ENCODE peak calls at places on chromosome 13, in seven cellular contexts. One of them, this sample, is unnamed.

GRCh38 chr13:46126552-46127171 is 21.8 kb upstream of the CPB2 start:
- DNase-seq in AG09309: peak; percentile 20
- DNase-seq in cardiac fibroblast: peak; percentile 83
- DNase-seq in AG10803: peak; percentile 65
- DNase-seq in transverse colon: peak; percentile 45
- DNase-seq in heart right ventricle: peak; percentile 58
- DNase-seq in neural progenitor cell: peak; percentile 84
- DNase-seq in this sample: peak; percentile 42

GRCh38 chr13:42654212-42654611 is 80.3 kb downstream of the TNFSF11 start:
- DNase-seq in AG10803: no peak
- DNase-seq in heart right ventricle: no peak
- DNase-seq in cardiac fibroblast: no peak
- DNase-seq in AG09309: no peak
- DNase-seq in transverse colon: no peak
- DNase-seq in neural progenitor cell: no peak
- DNase-seq in this sample: no peak

GRCh38 chr13:102724923-102725322 is 30.1 kb upstream of the METTL21C start:
- DNase-seq in cardiac fibroblast: peak; percentile 75
- DNase-seq in neural progenitor cell: no peak
- DNase-seq in AG09309: peak; percentile 54
- DNase-seq in AG10803: peak; percentile 83
- DNase-seq in transverse colon: no peak
- DNase-seq in heart right ventricle: no peak
- DNase-seq in this sample: peak; percentile 72

GRCh38 chr13:41500501-41500900 is 43.2 kb downstream of the RGCC start:
- DNase-seq in heart right ventricle: no peak
- DNase-seq in AG09309: no peak
- DNase-seq in cardiac fibroblast: no peak
- DNase-seq in AG10803: peak; percentile 15
- DNase-seq in transverse colon: peak; percentile 42
- DNase-seq in neural progenitor cell: no peak
- DNase-seq in this sample: no peak

GRCh38 chr13:59447846-59448620 is 715.7 kb downstream of the DIAPH3 start:
- DNase-seq in transverse colon: no peak
- DNase-seq in cardiac fibroblast: peak; percentile 41
- DNase-seq in neural progenitor cell: peak; percentile 39
- DNase-seq in AG09309: no peak
- DNase-seq in heart right ventricle: no peak
- DNase-seq in AG10803: peak; percentile 71
- DNase-seq in this sample: no peak

GRCh38 chr13:51222510-51223283 is 499 bp downstream of the FAM124A start:
- DNase-seq in neural progenitor cell: peak; percentile 69
- DNase-seq in transverse colon: no peak
- DNase-seq in cardiac fibroblast: no peak
- DNase-seq in AG10803: no peak
- DNase-seq in AG09309: no peak
- DNase-seq in heart right ventricle: no peak
- DNase-seq in this sample: no peak

GRCh38 chr13:25067054-25067453 is 28.9 kb upstream of the PABPC3 start:
- DNase-seq in neural progenitor cell: peak; percentile 23
- DNase-seq in transverse colon: no peak
- DNase-seq in AG09309: no peak
- DNase-seq in AG10803: no peak
- DNase-seq in heart right ventricle: no peak
- DNase-seq in cardiac fibroblast: no peak
- DNase-seq in this sample: no peak

GRCh38 chr13:97224544-97225324 is 2.6 kb downstream of the MBNL2 start:
- DNase-seq in AG10803: peak; percentile 68
- DNase-seq in neural progenitor cell: no peak
- DNase-seq in transverse colon: peak; percentile 70
- DNase-seq in AG09309: no peak
- DNase-seq in cardiac fibroblast: peak; percentile 79
- DNase-seq in heart right ventricle: no peak
- DNase-seq in this sample: no peak

GRCh38 chr13:95629071-95629470 is 15.4 kb downstream of the DZIP1 start:
- DNase-seq in neural progenitor cell: no peak
- DNase-seq in heart right ventricle: no peak
- DNase-seq in transverse colon: no peak
- DNase-seq in AG09309: no peak
- DNase-seq in AG10803: no peak
- DNase-seq in cardiac fibroblast: no peak
- DNase-seq in this sample: no peak
- H3K4me3 ChIP-seq in neural progenitor cell: no peak overlapping the region
- H3K4me3 ChIP-seq in heart right ventricle: no peak overlapping the region
- H3K4me3 ChIP-seq in transverse colon: no peak overlapping the region
- H3K4me3 ChIP-seq in AG09309: no peak overlapping the region
- H3K4me3 ChIP-seq in AG10803: no peak overlapping the region
- H3K4me3 ChIP-seq in cardiac fibroblast: no peak overlapping the region
- H3K4me3 ChIP-seq in this sample: no peak overlapping the region

DNA sequence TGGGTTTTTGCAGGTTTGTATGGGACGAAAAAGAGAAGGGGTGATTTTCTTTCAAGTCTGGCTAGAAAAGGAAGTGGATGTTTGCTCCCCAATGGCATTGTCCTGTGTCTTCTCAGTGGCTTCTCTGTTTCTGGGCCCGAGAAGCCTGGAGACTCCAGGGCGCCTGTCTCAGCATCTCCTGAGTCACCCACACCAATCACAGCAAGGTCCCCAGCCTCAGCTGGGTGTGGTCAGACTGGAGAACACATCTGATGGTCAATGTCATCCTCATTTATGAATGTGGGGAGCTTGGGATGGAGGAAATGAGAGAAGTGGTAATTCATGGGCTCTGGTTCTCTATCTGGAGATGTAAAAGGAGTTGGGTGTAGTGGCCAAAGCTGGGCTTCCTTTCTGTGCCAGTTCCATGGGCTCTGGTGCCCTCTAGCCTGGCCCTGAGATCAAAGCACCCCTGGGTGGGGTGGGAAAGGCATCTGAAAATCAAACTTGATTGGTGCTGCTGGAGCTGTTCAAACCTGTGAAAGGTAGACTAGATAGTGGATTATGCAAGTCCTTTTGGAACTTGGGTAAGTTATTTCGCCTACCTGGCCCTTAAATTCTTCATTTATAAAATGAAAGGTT is 13.4 kb downstream of the RASL11A start:
- DNase-seq in heart right ventricle: no peak
- DNase-seq in cardiac fibroblast: peak; percentile 49
- DNase-seq in AG09309: no peak
- DNase-seq in neural progenitor cell: no peak
- DNase-seq in AG10803: peak; percentile 20
- DNase-seq in transverse colon: peak; percentile 21
- DNase-seq in this sample: peak; percentile 79
- TF ChIP-seq CTCF in heart right ventricle: peak; percentile 52
- TF ChIP-seq CTCF in cardiac fibroblast: peak; percentile 38
- TF ChIP-seq CTCF in AG09309: peak; percentile 58
- TF ChIP-seq CTCF in neural progenitor cell: peak; percentile 14
- TF ChIP-seq CTCF in AG10803: peak; percentile 53
- TF ChIP-seq CTCF in transverse colon: peak; percentile 19
- TF ChIP-seq CTCF in this sample: peak; percentile 40

GRCh38 chr13:43760257-43760656 is 26.5 kb downstream of the ENOX1 start:
- DNase-seq in neural progenitor cell: no peak
- DNase-seq in AG09309: no peak
- DNase-seq in transverse colon: no peak
- DNase-seq in heart right ventricle: no peak
- DNase-seq in AG10803: no peak
- DNase-seq in cardiac fibroblast: no peak
- DNase-seq in this sample: no peak
- H3K4me3 ChIP-seq in neural progenitor cell: no peak overlapping the region
- H3K4me3 ChIP-seq in AG09309: no peak overlapping the region
- H3K4me3 ChIP-seq in transverse colon: no peak overlapping the region
- H3K4me3 ChIP-seq in heart right ventricle: no peak overlapping the region
- H3K4me3 ChIP-seq in AG10803: no peak overlapping the region
- H3K4me3 ChIP-seq in cardiac fibroblast: no peak overlapping the region
- H3K4me3 ChIP-seq in this sample: no peak overlapping the region

GRCh38 chr13:110616103-110617101 is 1.1 kb downstream of the NAXD start:
- DNase-seq in neural progenitor cell: peak; percentile 56
- DNase-seq in AG10803: peak; percentile 62
- DNase-seq in heart right ventricle: no peak
- DNase-seq in transverse colon: peak; percentile 52
- DNase-seq in cardiac fibroblast: peak; percentile 55
- DNase-seq in AG09309: no peak
- DNase-seq in this sample: peak; percentile 82
- TF ChIP-seq CTCF in neural progenitor cell: peak; percentile 9
- TF ChIP-seq CTCF in AG10803: peak; percentile 30
- TF ChIP-seq CTCF in heart right ventricle: no peak
- TF ChIP-seq CTCF in transverse colon: no peak
- TF ChIP-seq CTCF in cardiac fibroblast: no peak
- TF ChIP-seq CTCF in AG09309: no peak
- TF ChIP-seq CTCF in this sample: no peak

DNA sequence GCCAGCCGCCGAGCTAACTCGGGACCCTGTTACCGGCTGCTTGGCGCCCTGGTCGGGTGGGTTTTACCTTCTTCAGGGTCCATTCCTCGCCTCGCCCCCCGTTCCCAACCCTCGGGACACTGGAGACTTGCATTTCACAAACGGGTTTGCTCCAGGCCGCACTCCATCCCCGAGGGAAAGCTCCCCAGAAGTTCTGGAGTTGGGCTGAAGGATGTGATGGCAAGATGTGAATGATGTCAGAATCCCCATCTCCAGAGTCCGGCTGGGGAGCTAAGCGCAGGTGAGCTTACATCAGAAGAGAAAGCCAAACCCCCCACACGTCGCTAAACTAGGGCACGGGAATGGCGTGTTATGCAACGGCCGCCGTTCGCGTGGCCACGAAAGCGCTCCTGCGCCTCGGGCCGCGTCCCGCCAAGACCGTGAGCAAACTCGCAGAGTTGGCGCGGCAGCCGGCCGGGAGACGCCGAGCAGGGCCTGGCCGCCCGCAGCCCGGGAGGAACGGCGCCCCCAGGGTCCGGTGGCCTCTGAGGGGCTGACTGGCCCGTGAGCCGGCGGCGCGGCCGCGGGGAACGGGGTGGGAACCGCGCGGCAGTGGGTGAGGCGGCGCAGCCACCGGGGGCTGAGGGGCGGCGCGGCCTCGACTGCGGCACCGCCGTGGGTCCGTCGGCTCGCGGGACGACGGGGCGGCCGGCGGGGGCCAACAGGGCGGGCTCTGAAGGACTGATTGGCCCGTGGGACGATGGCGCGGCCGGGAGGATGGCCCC is 1.1 kb downstream of the LATS2 start:
- DNase-seq in transverse colon: peak; percentile 25
- DNase-seq in cardiac fibroblast: peak; percentile 60
- DNase-seq in AG09309: no peak
- DNase-seq in heart right ventricle: peak; percentile 59
- DNase-seq in AG10803: peak; percentile 63
- DNase-seq in neural progenitor cell: peak; percentile 61
- DNase-seq in this sample: peak; percentile 67
- H3K4me3 ChIP-seq in transverse colon: peak overlapping the region; percentile 92
- H3K4me3 ChIP-seq in cardiac fibroblast: peak overlapping the region; percentile 78
- H3K4me3 ChIP-seq in AG09309: peak overlapping the region; percentile 71
- H3K4me3 ChIP-seq in heart right ventricle: peak overlapping the region; percentile 100
- H3K4me3 ChIP-seq in AG10803: peak overlapping the region; percentile 82
- H3K4me3 ChIP-seq in neural progenitor cell: peak overlapping the region; percentile 85
- H3K4me3 ChIP-seq in this sample: peak overlapping the region; percentile 84

GRCh38 chr13:66612983-66613382 is 617.2 kb downstream of the PCDH9 start:
- DNase-seq in neural progenitor cell: peak; percentile 28
- DNase-seq in cardiac fibroblast: no peak
- DNase-seq in transverse colon: no peak
- DNase-seq in AG09309: no peak
- DNase-seq in AG10803: no peak
- DNase-seq in heart right ventricle: no peak
- DNase-seq in this sample: no peak

GRCh38 chr13:66623129-66623528 is 607.0 kb downstream of the PCDH9 start:
- DNase-seq in AG10803: no peak
- DNase-seq in heart right ventricle: no peak
- DNase-seq in AG09309: no peak
- DNase-seq in cardiac fibroblast: no peak
- DNase-seq in neural progenitor cell: no peak
- DNase-seq in transverse colon: no peak
- DNase-seq in this sample: no peak

GRCh38 chr13:66617786-66618185 is 612.4 kb downstream of the PCDH9 start:
- DNase-seq in neural progenitor cell: no peak
- DNase-seq in AG09309: no peak
- DNase-seq in heart right ventricle: no peak
- DNase-seq in AG10803: no peak
- DNase-seq in cardiac fibroblast: no peak
- DNase-seq in transverse colon: no peak
- DNase-seq in this sample: no peak

GRCh38 chr13:66624302-66624701 is 605.8 kb downstream of the PCDH9 start:
- DNase-seq in cardiac fibroblast: no peak
- DNase-seq in transverse colon: no peak
- DNase-seq in AG09309: no peak
- DNase-seq in neural progenitor cell: no peak
- DNase-seq in heart right ventricle: no peak
- DNase-seq in AG10803: no peak
- DNase-seq in this sample: no peak

GRCh38 chr13:66618702-66619101 is 611.4 kb downstream of the PCDH9 start:
- DNase-seq in heart right ventricle: no peak
- DNase-seq in cardiac fibroblast: peak; percentile 67
- DNase-seq in AG10803: peak; percentile 31
- DNase-seq in AG09309: no peak
- DNase-seq in neural progenitor cell: peak; percentile 7
- DNase-seq in transverse colon: no peak
- DNase-seq in this sample: peak; percentile 64
- TF ChIP-seq CTCF in heart right ventricle: peak; percentile 29
- TF ChIP-seq CTCF in cardiac fibroblast: peak; percentile 51
- TF ChIP-seq CTCF in AG10803: peak; percentile 55
- TF ChIP-seq CTCF in AG09309: peak; percentile 30
- TF ChIP-seq CTCF in neural progenitor cell: peak; percentile 52
- TF ChIP-seq CTCF in transverse colon: peak; percentile 8
- TF ChIP-seq CTCF in this sample: peak; percentile 38

DNA sequence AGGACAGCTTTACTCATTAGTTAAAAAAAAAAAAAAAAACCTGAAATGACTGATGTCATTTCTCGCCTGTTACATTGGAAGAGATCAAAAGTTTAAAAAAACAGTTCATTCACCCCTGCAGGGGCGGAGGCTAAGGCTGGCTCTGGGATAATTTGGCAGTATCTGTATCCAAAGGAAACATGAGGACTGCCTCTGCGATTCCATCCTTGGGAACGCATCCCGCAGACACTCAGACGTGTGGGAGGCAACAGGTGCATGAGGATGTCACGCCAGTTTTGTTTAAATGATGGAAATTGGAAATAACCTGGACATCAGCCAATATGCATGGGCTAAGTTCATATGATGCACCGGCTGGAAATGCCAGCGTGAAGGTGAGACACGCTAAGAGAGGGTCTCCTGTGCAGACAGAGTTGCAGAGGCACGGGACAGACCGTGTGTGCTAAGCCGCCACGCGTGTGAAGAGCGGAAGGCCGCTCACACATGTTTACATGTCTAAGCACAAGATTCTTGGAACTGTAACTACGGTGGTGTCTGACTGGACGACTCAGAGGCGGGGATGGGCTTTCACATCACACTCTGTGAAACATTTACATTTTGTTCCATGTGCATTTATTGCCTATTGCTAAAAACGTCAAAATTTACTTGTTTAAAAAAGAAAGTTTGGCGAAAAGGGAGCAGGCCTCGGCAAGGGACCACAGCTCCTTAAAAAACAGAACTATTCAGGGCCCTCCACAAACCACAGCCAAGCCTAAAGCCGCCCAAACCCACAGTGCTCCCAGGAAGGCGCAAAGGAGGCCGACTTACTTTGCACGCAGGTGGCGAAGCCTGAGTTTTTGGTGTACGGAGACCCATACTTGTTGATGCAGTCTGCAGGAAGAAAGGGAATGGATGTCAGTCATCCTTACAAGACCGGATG is 17.9 kb downstream of the GAS6 start:
- DNase-seq in AG09309: no peak
- DNase-seq in cardiac fibroblast: no peak
- DNase-seq in heart right ventricle: no peak
- DNase-seq in neural progenitor cell: no peak
- DNase-seq in transverse colon: peak; percentile 3
- DNase-seq in AG10803: no peak
- DNase-seq in this sample: no peak
- H3K4me3 ChIP-seq in AG09309: no peak overlapping the region
- H3K4me3 ChIP-seq in cardiac fibroblast: no peak overlapping the region
- H3K4me3 ChIP-seq in heart right ventricle: no peak overlapping the region
- H3K4me3 ChIP-seq in neural progenitor cell: no peak overlapping the region
- H3K4me3 ChIP-seq in transverse colon: no peak overlapping the region
- H3K4me3 ChIP-seq in AG10803: no peak overlapping the region
- H3K4me3 ChIP-seq in this sample: no peak overlapping the region